ENCODE peak calls at places on chromosomes 16 and 17, in seven cellular contexts. Z is left lung, T is sigmoid colon, G is uterus, A is adrenal gland, Q is HFFc6, W is endothelial cell. K is an unnamed sample.
A peak's percentile ranks its signal among the peaks of the same experiment; 100 is the strongest.

GRCh38 chr17:42399948-42400843 is 12.0 kb upstream of the STAT3 start:
- DNase-seq in Q (no peak), A (no peak), G (no peak), W (no peak), Z (no peak), T (no peak), K (no peak)

GRCh38 chr16:73268311-73268997 is 220.5 kb upstream of the ZFHX3 start:
- DNase-seq in W (peak; percentile 11), A (no peak), Q (no peak), G (peak; percentile 20), T (no peak), Z (no peak), K (no peak)

GRCh38 chr16:21083729-21084268 is 66.8 kb downstream of the DNAH3 start:
- DNase-seq in A (peak; percentile 66), G (peak; percentile 59), W (peak; percentile 72), Q (peak; percentile 51), Z (no peak), T (peak; percentile 76), K (no peak)

GRCh38 chr16:84538441-84538840 is 34.0 kb upstream of the MEAK7 start:
- DNase-seq in W (no peak), Z (no peak), T (no peak), Q (no peak), A (no peak), G (no peak), K (no peak)

GRCh38 chr17:57552114-57552601 is 192.9 kb downstream of the CCDC182 start:
- DNase-seq in G (peak; percentile 40), Q (no peak), Z (peak; percentile 61), W (peak; percentile 61), T (no peak), A (no peak), K (no peak)

GRCh38 chr17:32862940-32863339 is 14.0 kb downstream of the MYO1D start:
- DNase-seq in W (no peak), Q (no peak), T (no peak), Z (no peak), A (no peak), G (no peak), K (no peak)

GRCh38 chr17:67569873-67570272 is 147.9 kb upstream of the NOL11 start:
- DNase-seq in G (no peak), W (no peak), A (no peak), Z (no peak), T (peak; percentile 9), Q (no peak), K (no peak)

GRCh38 chr17:68461122-68461539 is 3.8 kb upstream of the WIPI1 start:
- DNase-seq in G (no peak), Q (no peak), A (no peak), W (no peak), Z (no peak), T (no peak), K (no peak)

DNA sequence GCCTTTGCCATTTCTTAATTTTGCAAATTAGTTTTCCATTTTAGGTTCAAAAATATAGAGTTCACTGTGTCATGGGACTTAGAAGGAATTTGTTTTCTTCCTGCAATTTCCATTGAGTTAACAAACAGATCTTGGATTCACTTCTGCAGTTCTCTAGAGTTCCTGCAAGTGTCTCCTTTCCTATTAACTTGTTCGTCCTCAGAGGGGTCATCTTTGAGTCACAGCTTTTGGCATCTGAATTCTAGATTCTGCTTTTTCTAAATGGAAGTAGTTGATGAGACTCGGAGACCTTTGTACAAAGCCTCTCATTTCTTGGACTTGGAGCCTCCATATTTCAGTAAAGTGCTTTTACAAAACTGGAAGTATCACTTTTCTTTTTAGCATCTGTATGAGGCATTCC is 323.3 kb downstream of the BCAS3 start:
- DNase-seq in A (no peak), T (no peak), G (no peak), Q (peak; percentile 63), Z (no peak), W (no peak), K (no peak)
- TF ChIP-seq CTCF in A (peak; percentile 39), T (no peak), G (no peak), Q (peak; percentile 79), Z (no peak), W (no peak), K (no peak)

GRCh38 chr17:81961087-81961514 is at the start of gene NOTUM:
- DNase-seq in T (no peak), G (no peak), Q (no peak), A (no peak), Z (no peak), W (no peak), K (no peak)
- TF ChIP-seq CTCF in T (no peak), G (peak; percentile 27), Q (peak; percentile 18), A (no peak), Z (no peak), W (no peak), K (no peak)

GRCh38 chr17:17484451-17484899 is 7.7 kb downstream of the MED9 start:
- DNase-seq in T (no peak), Q (no peak), A (no peak), Z (no peak), G (no peak), W (no peak), K (no peak)
- TF ChIP-seq CTCF in T (no peak), Q (no peak), A (no peak), Z (no peak), G (no peak), W (no peak), K (no peak)

DNA sequence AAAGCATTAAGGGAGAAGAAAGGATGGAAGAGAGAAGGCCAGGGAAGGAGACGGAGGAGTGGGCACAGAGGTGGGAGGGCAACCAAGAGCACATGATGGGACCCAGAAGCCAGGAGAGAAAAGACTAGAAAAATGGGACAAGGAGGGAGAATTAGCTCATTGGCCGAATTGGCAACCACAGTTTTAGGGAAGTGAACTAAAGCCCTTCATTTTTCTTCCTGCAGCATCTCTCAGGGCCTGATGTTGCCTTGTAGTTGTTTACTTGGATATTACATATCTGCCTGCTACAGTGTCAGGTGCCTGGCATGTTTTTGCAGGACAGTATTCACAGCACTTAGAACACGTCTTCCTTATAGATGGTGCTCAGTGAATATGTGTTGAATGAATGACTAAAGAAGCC is 19.0 kb downstream of the EMP2 start:
- DNase-seq in T (no peak), G (no peak), Q (no peak), Z (no peak), W (no peak), A (no peak), K (no peak)
- TF ChIP-seq CTCF in T (no peak), G (no peak), Q (no peak), Z (no peak), W (no peak), A (no peak), K (no peak)

GRCh38 chr16:30977502-30977901 is 7.5 kb upstream of the HSD3B7 start:
- DNase-seq in A (no peak), W (peak; percentile 66), G (no peak), Z (no peak), T (no peak), Q (no peak), K (no peak)
- TF ChIP-seq CTCF in A (no peak), W (peak; percentile 65), G (no peak), Z (no peak), T (no peak), Q (peak; percentile 77), K (peak; percentile 34)

DNA sequence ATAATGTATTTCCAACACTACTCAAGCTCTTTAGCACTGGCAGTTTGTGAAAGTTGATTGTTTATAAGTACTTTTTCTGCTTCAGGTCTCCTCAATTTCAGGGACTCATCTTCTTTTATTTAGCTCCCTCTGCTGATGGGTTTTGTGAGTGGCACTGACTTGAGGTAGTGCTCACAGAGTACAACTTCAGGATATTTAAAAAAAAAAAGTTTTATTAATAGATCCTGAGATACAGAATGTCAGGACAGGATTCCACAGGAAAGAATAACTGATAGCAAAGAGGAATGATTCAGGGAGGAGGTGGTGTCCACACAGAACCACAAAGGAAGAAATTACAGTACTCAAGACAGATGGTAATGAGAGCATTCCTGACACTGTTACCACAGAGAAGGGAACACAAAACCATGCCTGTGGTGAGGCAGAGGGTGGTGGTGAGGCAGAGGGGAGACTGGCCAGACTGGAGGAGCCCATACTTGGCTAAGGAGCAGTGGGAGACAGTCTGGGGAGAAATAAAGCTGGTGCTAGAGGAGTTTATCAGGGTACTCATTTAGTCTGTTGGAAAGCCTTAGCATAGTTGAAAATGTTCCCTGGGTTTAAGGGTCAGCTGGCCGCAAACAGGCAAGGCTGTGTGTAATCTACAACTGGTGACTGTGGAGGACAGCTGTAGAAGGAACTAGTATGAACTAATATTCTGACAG is 63.7 kb downstream of the SPAG9 start:
- DNase-seq in Z (no peak), T (no peak), Q (peak; percentile 94), G (peak; percentile 19), W (peak; percentile 36), A (peak; percentile 59), K (no peak)
- TF ChIP-seq CTCF in Z (peak; percentile 35), T (peak; percentile 53), Q (peak; percentile 81), G (peak; percentile 54), W (peak; percentile 57), A (peak; percentile 70), K (peak; percentile 36)

DNA sequence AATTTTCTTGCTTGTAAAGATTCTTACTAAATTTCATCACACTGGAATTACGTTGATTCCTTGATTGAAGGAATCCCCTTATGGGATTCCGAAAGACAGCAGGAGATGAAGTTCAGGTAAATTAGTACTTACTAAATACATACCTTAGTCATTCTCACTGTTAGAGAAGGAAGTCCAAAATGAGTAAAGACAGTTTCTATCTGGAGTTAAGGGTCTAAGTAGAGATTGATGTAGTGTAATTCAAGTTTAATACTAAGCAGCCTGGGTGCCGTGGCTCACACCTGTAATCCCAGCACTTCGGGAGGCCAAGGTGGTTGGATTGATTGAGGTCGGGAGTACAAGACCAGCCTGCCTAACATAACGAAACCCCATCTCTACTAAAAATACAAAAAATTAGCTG is 9.6 kb downstream of the DDX42 start:
- DNase-seq in T (no peak), Z (no peak), G (no peak), W (no peak), Q (no peak), A (no peak), K (no peak)
- TF ChIP-seq CTCF in T (no peak), Z (no peak), G (no peak), W (no peak), Q (no peak), A (no peak), K (no peak)

GRCh38 chr16:49890876-49891275 is 35.0 kb upstream of the ZNF423 start:
- DNase-seq in Z (no peak), A (no peak), Q (no peak), T (no peak), G (no peak), W (peak; percentile 57), K (no peak)
- TF ChIP-seq CTCF in Z (no peak), A (peak; percentile 9), Q (peak; percentile 26), T (no peak), G (no peak), W (peak; percentile 42), K (no peak)

K was measured in CD14-positive monocyte.